ENCODE peak calls at places on chromosomes 11 and 22, in seven cellular contexts. M is suprapubic skin, T is spleen, E is H1, V is adrenal gland, X is thyroid gland, L is A549. Z is an unnamed sample.

GRCh38 chr11:6637871-6638270 is 17.7 kb downstream of the DCHS1 start:
- DNase-seq in T (no peak), X (peak; percentile 61), E (no peak), L (no peak), M (no peak), V (peak; percentile 43), Z (no peak)

GRCh38 chr22:33803371-33803770 is 116.9 kb downstream of the LARGE1 start:
- DNase-seq in M (no peak), V (no peak), T (no peak), L (no peak), X (no peak), E (no peak), Z (no peak)

GRCh38 chr11:106216281-106216680 is 138.8 kb downstream of the AASDHPPT start:
- DNase-seq in X (peak; percentile 12), V (no peak), E (no peak), T (no peak), M (no peak), L (no peak), Z (no peak)

GRCh38 chr22:48528221-48528915 is 1299.3 kb downstream of the BRD1 start:
- DNase-seq in E (no peak), V (no peak), M (no peak), T (no peak), X (no peak), L (no peak), Z (no peak)

GRCh38 chr11:110896358-110896757 is 184.1 kb upstream of the ARHGAP20 start:
- DNase-seq in X (no peak), E (no peak), M (no peak), T (no peak), V (peak; percentile 67), L (no peak), Z (no peak)

GRCh38 chr11:118321386-118322082 is 17.0 kb downstream of the CD3E start:
- DNase-seq in L (no peak), X (no peak), T (no peak), E (no peak), V (no peak), M (no peak), Z (no peak)

GRCh38 chr22:37331811-37332536 is 49.7 kb downstream of the CYTH4 start:
- DNase-seq in M (no peak), E (no peak), T (no peak), X (no peak), V (no peak), L (no peak), Z (no peak)

GRCh38 chr11:88352139-88352538 is 14.6 kb upstream of the CTSC start:
- DNase-seq in X (peak; percentile 5), L (no peak), E (no peak), T (no peak), V (no peak), M (no peak), Z (peak; percentile 25)

GRCh38 chr11:78414321-78415051 is 3.1 kb downstream of the GAB2 start:
- DNase-seq in T (no peak), V (no peak), L (peak; percentile 44), E (no peak), X (no peak), M (no peak), Z (peak; percentile 25)

GRCh38 chr11:120132645-120133185 is 5.2 kb downstream of the TRIM29 start:
- DNase-seq in L (no peak), T (no peak), M (no peak), X (no peak), V (no peak), E (peak; percentile 26), Z (no peak)

GRCh38 chr11:127050141-127050632 is 49.6 kb upstream of the KIRREL3 start:
- DNase-seq in T (no peak), X (no peak), M (no peak), L (no peak), E (no peak), V (no peak), Z (no peak)

GRCh38 chr22:46348099-46348695 is 12.7 kb downstream of the TRMU start:
- DNase-seq in V (no peak), T (peak; percentile 45), L (no peak), X (no peak), M (no peak), E (no peak), Z (no peak)

GRCh38 chr22:49894321-49895072 is 23.7 kb downstream of the ALG12 start:
- DNase-seq in M (no peak), V (no peak), X (no peak), T (peak; percentile 46), L (no peak), E (no peak), Z (no peak)

GRCh38 chr22:45830531-45831245 is 146.3 kb downstream of the WNT7B start:
- DNase-seq in T (no peak), X (no peak), E (no peak), M (no peak), V (no peak), L (no peak), Z (no peak)

GRCh38 chr22:24160546-24160945 is 20.7 kb upstream of the SUSD2 start:
- DNase-seq in L (no peak), T (no peak), X (peak; percentile 26), M (no peak), E (no peak), V (no peak), Z (no peak)

GRCh38 chr11:27902981-27903624 is 202.8 kb upstream of the BDNF start:
- DNase-seq in V (no peak), X (no peak), T (no peak), E (no peak), L (no peak), M (no peak), Z (no peak)

GRCh38 chr11:124570160-124570559 is 363 bp downstream of the OR8A1 start:
- DNase-seq in L (no peak), E (no peak), X (no peak), V (no peak), T (no peak), M (no peak), Z (no peak)

GRCh38 chr11:8038393-8038792 is 42.6 kb upstream of the TUB start:
- DNase-seq in E (peak; percentile 46), M (peak; percentile 28), X (no peak), V (no peak), L (no peak), T (peak; percentile 25), Z (no peak)

GRCh38 chr11:95279921-95280861 is 49.2 kb upstream of the SESN3 start:
- DNase-seq in L (no peak), E (no peak), T (no peak), V (peak; percentile 44), M (no peak), X (peak; percentile 95), Z (no peak)

GRCh38 chr11:35549787-35550186 is 24.4 kb upstream of the PAMR1 start:
- DNase-seq in V (no peak), M (no peak), E (no peak), X (peak; percentile 77), L (no peak), T (no peak), Z (no peak)

GRCh38 chr11:61609970-61610347 is 29.1 kb upstream of the SYT7 start:
- DNase-seq in V (no peak), X (peak; percentile 47), L (no peak), M (no peak), T (no peak), E (no peak), Z (no peak)

GRCh38 chr11:10302744-10303557 is 1.9 kb upstream of the ADM start:
- DNase-seq in T (peak; percentile 96), V (peak; percentile 94), E (peak; percentile 74), M (peak; percentile 96), L (no peak), X (peak; percentile 98), Z (peak; percentile 87)
- TF ChIP-seq POLR2A in T (peak; percentile 16), V (no peak), E (peak; percentile 3), M (no peak), L (no peak), X (peak; percentile 59), Z (no peak)

GRCh38 chr22:38398609-38399401 is 56.2 kb downstream of the KCNJ4 start:
- DNase-seq in L (no peak), T (peak; percentile 95), X (peak; percentile 84), M (peak; percentile 93), V (peak; percentile 87), E (peak; percentile 94), Z (peak; percentile 88)
- TF ChIP-seq POLR2A in L (peak; percentile 28), T (peak; percentile 88), X (peak; percentile 84), M (no peak), V (peak; percentile 53), E (peak; percentile 74), Z (peak; percentile 29)

GRCh38 chr11:59144579-59145345 is 2.1 kb downstream of the FAM111A start:
- DNase-seq in M (peak; percentile 84), L (peak; percentile 68), T (peak; percentile 92), E (peak; percentile 87), V (peak; percentile 80), X (peak; percentile 78), Z (peak; percentile 87)
- TF ChIP-seq POLR2A in M (no peak), L (no peak), T (no peak), E (no peak), V (no peak), X (peak; percentile 62), Z (peak; percentile 50)

GRCh38 chr11:12077535-12078280 is 32.7 kb upstream of the MICAL2 start:
- DNase-seq in L (no peak), V (no peak), X (no peak), M (peak; percentile 49), E (no peak), T (no peak), Z (no peak)

GRCh38 chr11:12076840-12077534 is 33.4 kb upstream of the MICAL2 start:
- DNase-seq in L (peak; percentile 53), X (no peak), T (no peak), E (no peak), V (no peak), M (peak; percentile 37), Z (no peak)

GRCh38 chr11:12075822-12076821 is 34.3 kb upstream of the MICAL2 start:
- DNase-seq in L (peak; percentile 92), M (peak; percentile 80), T (no peak), X (no peak), V (no peak), E (no peak), Z (no peak)

GRCh38 chr11:12083380-12083779 is 27.0 kb upstream of the MICAL2 start:
- DNase-seq in E (no peak), M (no peak), X (no peak), V (no peak), T (no peak), L (no peak), Z (peak; percentile 57)

GRCh38 chr11:12079726-12080556 is 30.4 kb upstream of the MICAL2 start:
- DNase-seq in X (no peak), T (no peak), L (peak; percentile 82), V (peak; percentile 55), M (peak; percentile 83), E (no peak), Z (no peak)
- TF ChIP-seq POLR2A in X (no peak), T (no peak), L (no peak), V (no peak), M (no peak), E (no peak), Z (no peak)

GRCh38 chr11:72001834-72002591 is 3.3 kb downstream of the IL18BP start:
- DNase-seq in T (no peak), L (no peak), V (no peak), E (no peak), X (no peak), M (no peak), Z (no peak)
- TF ChIP-seq POLR2A in T (no peak), L (no peak), V (no peak), E (no peak), X (no peak), M (no peak), Z (no peak)

DNA sequence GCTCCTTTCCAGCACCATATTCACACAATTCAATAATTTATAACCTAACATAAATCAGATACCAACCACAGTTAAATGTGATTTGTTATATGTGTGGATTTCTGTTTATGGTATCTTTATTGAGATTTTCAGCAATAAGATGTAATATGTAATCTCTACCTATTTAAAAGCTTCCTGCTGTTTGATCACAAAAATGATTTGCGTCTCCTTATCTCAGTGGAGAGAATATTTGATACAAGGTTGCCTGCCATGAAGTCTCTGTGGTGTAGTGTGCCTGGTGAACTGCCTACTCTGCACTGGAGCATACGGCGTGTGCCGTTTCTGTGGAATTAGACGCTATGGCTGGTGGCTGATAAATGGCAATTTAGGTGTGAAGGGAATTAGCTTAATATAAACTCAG is 741.1 kb downstream of the NELL1 start:
- DNase-seq in E (no peak), T (no peak), M (no peak), X (no peak), V (no peak), L (no peak), Z (no peak)
- TF ChIP-seq POLR2A in E (no peak), T (no peak), M (no peak), X (no peak), V (no peak), L (no peak), Z (no peak)